ENCODE peak calls at places on chromosomes 1 and 21, in six cellular contexts. One of them, this sample, is unnamed.
A peak's percentile ranks its signal among the peaks of the same experiment; 100 is the strongest.

GRCh38 chr1:171468120-171468790 is 17.1 kb upstream of the PRRC2C start:
- DNase-seq in activated CD8-positive, alpha-beta memory T cell treated with anti-CD3 and anti-CD28 coated beads, Interleukin-2, amount 50 U/mL, for 48 hours: peak; percentile 30
- DNase-seq in H1: no peak
- DNase-seq in endothelial cell: no peak
- DNase-seq in A549: peak; percentile 21
- DNase-seq in mucosa of gallbladder: no peak
- DNase-seq in this sample: no peak

GRCh38 chr1:12757836-12758235 is 11.8 kb downstream of the CFAP107 start:
- DNase-seq in activated CD8-positive, alpha-beta memory T cell treated with anti-CD3 and anti-CD28 coated beads, Interleukin-2, amount 50 U/mL, for 48 hours: no peak
- DNase-seq in H1: no peak
- DNase-seq in endothelial cell: no peak
- DNase-seq in A549: no peak
- DNase-seq in mucosa of gallbladder: no peak
- DNase-seq in this sample: no peak

GRCh38 chr1:118963456-118964430 is 24.4 kb downstream of the TBX15 start:
- DNase-seq in activated CD8-positive, alpha-beta memory T cell treated with anti-CD3 and anti-CD28 coated beads, Interleukin-2, amount 50 U/mL, for 48 hours: no peak
- DNase-seq in H1: no peak
- DNase-seq in endothelial cell: no peak
- DNase-seq in A549: no peak
- DNase-seq in mucosa of gallbladder: no peak
- DNase-seq in this sample: no peak

GRCh38 chr1:220876511-220877347 is 2.5 kb upstream of the HLX start:
- DNase-seq in activated CD8-positive, alpha-beta memory T cell treated with anti-CD3 and anti-CD28 coated beads, Interleukin-2, amount 50 U/mL, for 48 hours: no peak
- DNase-seq in H1: peak; percentile 73
- DNase-seq in endothelial cell: peak; percentile 65
- DNase-seq in A549: no peak
- DNase-seq in mucosa of gallbladder: no peak
- DNase-seq in this sample: no peak

GRCh38 chr1:43606624-43607023 is 43.3 kb upstream of the KDM4A start:
- DNase-seq in activated CD8-positive, alpha-beta memory T cell treated with anti-CD3 and anti-CD28 coated beads, Interleukin-2, amount 50 U/mL, for 48 hours: no peak
- DNase-seq in H1: no peak
- DNase-seq in endothelial cell: no peak
- DNase-seq in A549: no peak
- DNase-seq in mucosa of gallbladder: no peak
- DNase-seq in this sample: no peak

GRCh38 chr1:11458811-11459275 is 20.1 kb upstream of the DISP3 start:
- DNase-seq in activated CD8-positive, alpha-beta memory T cell treated with anti-CD3 and anti-CD28 coated beads, Interleukin-2, amount 50 U/mL, for 48 hours: no peak
- DNase-seq in H1: no peak
- DNase-seq in endothelial cell: peak; percentile 53
- DNase-seq in A549: no peak
- DNase-seq in mucosa of gallbladder: peak; percentile 11
- DNase-seq in this sample: no peak

GRCh38 chr21:34936874-34937563 is 112.1 kb downstream of the RUNX1 start:
- DNase-seq in activated CD8-positive, alpha-beta memory T cell treated with anti-CD3 and anti-CD28 coated beads, Interleukin-2, amount 50 U/mL, for 48 hours: no peak
- DNase-seq in H1: no peak
- DNase-seq in endothelial cell: no peak
- DNase-seq in A549: no peak
- DNase-seq in mucosa of gallbladder: no peak
- DNase-seq in this sample: no peak

GRCh38 chr1:1672181-1672965 is 13.6 kb upstream of the CDK11B start:
- DNase-seq in activated CD8-positive, alpha-beta memory T cell treated with anti-CD3 and anti-CD28 coated beads, Interleukin-2, amount 50 U/mL, for 48 hours: no peak
- DNase-seq in H1: no peak
- DNase-seq in endothelial cell: no peak
- DNase-seq in A549: no peak
- DNase-seq in mucosa of gallbladder: no peak
- DNase-seq in this sample: no peak

GRCh38 chr1:201170533-201171062 is 16.3 kb upstream of the TMEM9 start:
- DNase-seq in activated CD8-positive, alpha-beta memory T cell treated with anti-CD3 and anti-CD28 coated beads, Interleukin-2, amount 50 U/mL, for 48 hours: peak; percentile 90
- DNase-seq in H1: peak; percentile 86
- DNase-seq in endothelial cell: peak; percentile 88
- DNase-seq in A549: peak; percentile 99
- DNase-seq in mucosa of gallbladder: peak; percentile 96
- DNase-seq in this sample: peak; percentile 84

GRCh38 chr1:16631248-16632043 is 18.1 kb upstream of the NBPF1 start:
- DNase-seq in activated CD8-positive, alpha-beta memory T cell treated with anti-CD3 and anti-CD28 coated beads, Interleukin-2, amount 50 U/mL, for 48 hours: peak; percentile 62
- DNase-seq in H1: peak; percentile 56
- DNase-seq in endothelial cell: no peak
- DNase-seq in A549: no peak
- DNase-seq in mucosa of gallbladder: no peak
- DNase-seq in this sample: no peak

GRCh38 chr1:210099921-210100320 is 132.7 kb upstream of the SERTAD4 start:
- DNase-seq in activated CD8-positive, alpha-beta memory T cell treated with anti-CD3 and anti-CD28 coated beads, Interleukin-2, amount 50 U/mL, for 48 hours: no peak
- DNase-seq in H1: no peak
- DNase-seq in endothelial cell: no peak
- DNase-seq in A549: no peak
- DNase-seq in mucosa of gallbladder: no peak
- DNase-seq in this sample: no peak

GRCh38 chr21:42106425-42106824 is 35.3 kb downstream of the UMODL1 start:
- DNase-seq in activated CD8-positive, alpha-beta memory T cell treated with anti-CD3 and anti-CD28 coated beads, Interleukin-2, amount 50 U/mL, for 48 hours: no peak
- DNase-seq in H1: no peak
- DNase-seq in endothelial cell: no peak
- DNase-seq in A549: no peak
- DNase-seq in mucosa of gallbladder: no peak
- DNase-seq in this sample: no peak

GRCh38 chr1:25895365-25895990 is 10.7 kb downstream of the STMN1 start:
- DNase-seq in activated CD8-positive, alpha-beta memory T cell treated with anti-CD3 and anti-CD28 coated beads, Interleukin-2, amount 50 U/mL, for 48 hours: peak; percentile 93
- DNase-seq in H1: peak; percentile 96
- DNase-seq in endothelial cell: peak; percentile 96
- DNase-seq in A549: peak; percentile 93
- DNase-seq in mucosa of gallbladder: peak; percentile 88
- DNase-seq in this sample: peak; percentile 91

GRCh38 chr21:15749045-15749867 is 19.5 kb downstream of the USP25 start:
- DNase-seq in activated CD8-positive, alpha-beta memory T cell treated with anti-CD3 and anti-CD28 coated beads, Interleukin-2, amount 50 U/mL, for 48 hours: no peak
- DNase-seq in H1: no peak
- DNase-seq in endothelial cell: no peak
- DNase-seq in A549: no peak
- DNase-seq in mucosa of gallbladder: no peak
- DNase-seq in this sample: no peak

GRCh38 chr1:220119043-220119512 is 25.1 kb downstream of the IARS2 start:
- DNase-seq in activated CD8-positive, alpha-beta memory T cell treated with anti-CD3 and anti-CD28 coated beads, Interleukin-2, amount 50 U/mL, for 48 hours: no peak
- DNase-seq in H1: no peak
- DNase-seq in endothelial cell: no peak
- DNase-seq in A549: no peak
- DNase-seq in mucosa of gallbladder: no peak
- DNase-seq in this sample: no peak

GRCh38 chr1:152112101-152112884 is 3.0 kb downstream of the TCHH start:
- DNase-seq in activated CD8-positive, alpha-beta memory T cell treated with anti-CD3 and anti-CD28 coated beads, Interleukin-2, amount 50 U/mL, for 48 hours: peak; percentile 54
- DNase-seq in H1: peak; percentile 49
- DNase-seq in endothelial cell: peak; percentile 15
- DNase-seq in A549: no peak
- DNase-seq in mucosa of gallbladder: no peak
- DNase-seq in this sample: no peak

GRCh38 chr1:58932820-58933598 is 149.2 kb upstream of the JUN start:
- DNase-seq in activated CD8-positive, alpha-beta memory T cell treated with anti-CD3 and anti-CD28 coated beads, Interleukin-2, amount 50 U/mL, for 48 hours: no peak
- DNase-seq in H1: no peak
- DNase-seq in endothelial cell: no peak
- DNase-seq in A549: peak; percentile 46
- DNase-seq in mucosa of gallbladder: peak; percentile 87
- DNase-seq in this sample: no peak

GRCh38 chr1:110084226-110085078 is 14.0 kb upstream of the ALX3 start:
- DNase-seq in activated CD8-positive, alpha-beta memory T cell treated with anti-CD3 and anti-CD28 coated beads, Interleukin-2, amount 50 U/mL, for 48 hours: peak; percentile 72
- DNase-seq in H1: peak; percentile 64
- DNase-seq in endothelial cell: no peak
- DNase-seq in A549: no peak
- DNase-seq in mucosa of gallbladder: peak; percentile 52
- DNase-seq in this sample: peak; percentile 49

GRCh38 chr1:159177273-159177907 is 6.0 kb downstream of the CADM3 start:
- DNase-seq in activated CD8-positive, alpha-beta memory T cell treated with anti-CD3 and anti-CD28 coated beads, Interleukin-2, amount 50 U/mL, for 48 hours: no peak
- DNase-seq in H1: peak; percentile 74
- DNase-seq in endothelial cell: peak; percentile 73
- DNase-seq in A549: peak; percentile 40
- DNase-seq in mucosa of gallbladder: peak; percentile 72
- DNase-seq in this sample: no peak

GRCh38 chr1:59146056-59146455 is 150.8 kb upstream of the FGGY start:
- DNase-seq in activated CD8-positive, alpha-beta memory T cell treated with anti-CD3 and anti-CD28 coated beads, Interleukin-2, amount 50 U/mL, for 48 hours: no peak
- DNase-seq in H1: no peak
- DNase-seq in endothelial cell: no peak
- DNase-seq in A549: no peak
- DNase-seq in mucosa of gallbladder: no peak
- DNase-seq in this sample: no peak

GRCh38 chr1:215022723-215023122 is 59.8 kb upstream of the KCNK2 start:
- DNase-seq in activated CD8-positive, alpha-beta memory T cell treated with anti-CD3 and anti-CD28 coated beads, Interleukin-2, amount 50 U/mL, for 48 hours: no peak
- DNase-seq in H1: no peak
- DNase-seq in endothelial cell: no peak
- DNase-seq in A549: no peak
- DNase-seq in mucosa of gallbladder: no peak
- DNase-seq in this sample: no peak

GRCh38 chr1:179786815-179787736 is 44.0 kb downstream of the FAM163A start:
- DNase-seq in activated CD8-positive, alpha-beta memory T cell treated with anti-CD3 and anti-CD28 coated beads, Interleukin-2, amount 50 U/mL, for 48 hours: no peak
- DNase-seq in H1: no peak
- DNase-seq in endothelial cell: no peak
- DNase-seq in A549: no peak
- DNase-seq in mucosa of gallbladder: peak; percentile 38
- DNase-seq in this sample: no peak

GRCh38 chr1:228955691-228956090 is 220.4 kb downstream of the RHOU start:
- DNase-seq in activated CD8-positive, alpha-beta memory T cell treated with anti-CD3 and anti-CD28 coated beads, Interleukin-2, amount 50 U/mL, for 48 hours: peak; percentile 12
- DNase-seq in H1: no peak
- DNase-seq in endothelial cell: no peak
- DNase-seq in A549: no peak
- DNase-seq in mucosa of gallbladder: no peak
- DNase-seq in this sample: no peak

GRCh38 chr1:43590389-43590788 is 59.6 kb upstream of the KDM4A start:
- DNase-seq in activated CD8-positive, alpha-beta memory T cell treated with anti-CD3 and anti-CD28 coated beads, Interleukin-2, amount 50 U/mL, for 48 hours: no peak
- DNase-seq in H1: no peak
- DNase-seq in endothelial cell: no peak
- DNase-seq in A549: peak; percentile 19
- DNase-seq in mucosa of gallbladder: no peak
- DNase-seq in this sample: no peak

GRCh38 chr1:177586429-177586828 is 383.4 kb downstream of the SEC16B start:
- DNase-seq in activated CD8-positive, alpha-beta memory T cell treated with anti-CD3 and anti-CD28 coated beads, Interleukin-2, amount 50 U/mL, for 48 hours: no peak
- DNase-seq in H1: no peak
- DNase-seq in endothelial cell: no peak
- DNase-seq in A549: no peak
- DNase-seq in mucosa of gallbladder: no peak
- DNase-seq in this sample: no peak

GRCh38 chr1:61481313-61481712 is 243.6 kb downstream of the TM2D1 start:
- DNase-seq in activated CD8-positive, alpha-beta memory T cell treated with anti-CD3 and anti-CD28 coated beads, Interleukin-2, amount 50 U/mL, for 48 hours: no peak
- DNase-seq in H1: no peak
- DNase-seq in endothelial cell: no peak
- DNase-seq in A549: peak; percentile 28
- DNase-seq in mucosa of gallbladder: no peak
- DNase-seq in this sample: no peak

GRCh38 chr1:208939545-208940085 is 643.9 kb upstream of the CAMK1G start:
- DNase-seq in activated CD8-positive, alpha-beta memory T cell treated with anti-CD3 and anti-CD28 coated beads, Interleukin-2, amount 50 U/mL, for 48 hours: no peak
- DNase-seq in H1: no peak
- DNase-seq in endothelial cell: no peak
- DNase-seq in A549: no peak
- DNase-seq in mucosa of gallbladder: no peak
- DNase-seq in this sample: no peak

GRCh38 chr1:62539028-62539447 is 58.3 kb upstream of the ANGPTL3 start:
- DNase-seq in activated CD8-positive, alpha-beta memory T cell treated with anti-CD3 and anti-CD28 coated beads, Interleukin-2, amount 50 U/mL, for 48 hours: no peak
- DNase-seq in H1: no peak
- DNase-seq in endothelial cell: no peak
- DNase-seq in A549: no peak
- DNase-seq in mucosa of gallbladder: no peak
- DNase-seq in this sample: no peak

GRCh38 chr1:204079608-204079999 is 6.7 kb downstream of the SOX13 start:
- DNase-seq in activated CD8-positive, alpha-beta memory T cell treated with anti-CD3 and anti-CD28 coated beads, Interleukin-2, amount 50 U/mL, for 48 hours: no peak
- DNase-seq in H1: peak; percentile 84
- DNase-seq in endothelial cell: no peak
- DNase-seq in A549: no peak
- DNase-seq in mucosa of gallbladder: no peak
- DNase-seq in this sample: no peak

GRCh38 chr1:18491168-18491567 is 10.4 kb downstream of the KLHDC7A start:
- DNase-seq in activated CD8-positive, alpha-beta memory T cell treated with anti-CD3 and anti-CD28 coated beads, Interleukin-2, amount 50 U/mL, for 48 hours: no peak
- DNase-seq in H1: no peak
- DNase-seq in endothelial cell: no peak
- DNase-seq in A549: no peak
- DNase-seq in mucosa of gallbladder: no peak
- DNase-seq in this sample: no peak

GRCh38 chr1:194445244-194445643 is 1258.8 kb upstream of the B3GALT2 start:
- DNase-seq in activated CD8-positive, alpha-beta memory T cell treated with anti-CD3 and anti-CD28 coated beads, Interleukin-2, amount 50 U/mL, for 48 hours: no peak
- DNase-seq in H1: no peak
- DNase-seq in endothelial cell: no peak
- DNase-seq in A549: no peak
- DNase-seq in mucosa of gallbladder: no peak
- DNase-seq in this sample: no peak

GRCh38 chr1:85339089-85339488 is 62.7 kb upstream of the BCL10 start:
- DNase-seq in activated CD8-positive, alpha-beta memory T cell treated with anti-CD3 and anti-CD28 coated beads, Interleukin-2, amount 50 U/mL, for 48 hours: no peak
- DNase-seq in H1: no peak
- DNase-seq in endothelial cell: no peak
- DNase-seq in A549: no peak
- DNase-seq in mucosa of gallbladder: no peak
- DNase-seq in this sample: no peak

GRCh38 chr1:9689971-9690381 is 38.4 kb downstream of the PIK3CD start:
- DNase-seq in activated CD8-positive, alpha-beta memory T cell treated with anti-CD3 and anti-CD28 coated beads, Interleukin-2, amount 50 U/mL, for 48 hours: no peak
- DNase-seq in H1: peak; percentile 72
- DNase-seq in endothelial cell: peak; percentile 57
- DNase-seq in A549: no peak
- DNase-seq in mucosa of gallbladder: no peak
- DNase-seq in this sample: no peak

GRCh38 chr1:151739590-151740355 is 18.5 kb downstream of the RIIAD1 start:
- DNase-seq in activated CD8-positive, alpha-beta memory T cell treated with anti-CD3 and anti-CD28 coated beads, Interleukin-2, amount 50 U/mL, for 48 hours: no peak
- DNase-seq in H1: no peak
- DNase-seq in endothelial cell: no peak
- DNase-seq in A549: no peak
- DNase-seq in mucosa of gallbladder: peak; percentile 67
- DNase-seq in this sample: no peak

GRCh38 chr21:37198989-37199924 is 67.9 kb downstream of the VPS26C start:
- DNase-seq in activated CD8-positive, alpha-beta memory T cell treated with anti-CD3 and anti-CD28 coated beads, Interleukin-2, amount 50 U/mL, for 48 hours: no peak
- DNase-seq in H1: no peak
- DNase-seq in endothelial cell: no peak
- DNase-seq in A549: no peak
- DNase-seq in mucosa of gallbladder: no peak
- DNase-seq in this sample: no peak

GRCh38 chr21:35408401-35408800 is 359.3 kb upstream of the RUNX1 start:
- DNase-seq in activated CD8-positive, alpha-beta memory T cell treated with anti-CD3 and anti-CD28 coated beads, Interleukin-2, amount 50 U/mL, for 48 hours: no peak
- DNase-seq in H1: no peak
- DNase-seq in endothelial cell: no peak
- DNase-seq in A549: no peak
- DNase-seq in mucosa of gallbladder: no peak
- DNase-seq in this sample: no peak

This sample was measured in GM12891.